ENCODE peak calls at places on chromosomes 3 and 15, in five cellular contexts. H is neural crest cell, K is adrenal gland, O is heart left ventricle, J is endothelial cell. T is an unnamed sample.

GRCh38 chr3:129121792-129122696 is at the start of gene RAB43:
- DNase-seq in H (peak; percentile 94), K (peak; percentile 93), O (peak; percentile 94), J (peak; percentile 98), T (peak; percentile 94)

GRCh38 chr3:184491011-184491576 is 70.5 kb upstream of the EPHB3 start:
- DNase-seq in H (no peak), K (no peak), O (no peak), J (no peak), T (no peak)

GRCh38 chr3:64184621-64185020 is 40.6 kb downstream of the PRICKLE2 start:
- DNase-seq in H (no peak), K (no peak), O (no peak), J (no peak), T (no peak)

GRCh38 chr3:43948013-43948412 is 257.3 kb downstream of the ABHD5 start:
- DNase-seq in H (no peak), K (no peak), O (no peak), J (no peak), T (no peak)

GRCh38 chr15:27692438-27692837 is 406.7 kb downstream of the OCA2 start:
- DNase-seq in H (no peak), K (no peak), O (no peak), J (no peak), T (no peak)

GRCh38 chr15:97902140-97902780 is 58.2 kb upstream of the ARRDC4 start:
- DNase-seq in H (no peak), K (no peak), O (no peak), J (no peak), T (no peak)

GRCh38 chr15:43881944-43882343 is 55.1 kb downstream of the WDR76 start:
- DNase-seq in H (no peak), K (no peak), O (no peak), J (peak; percentile 38), T (no peak)

GRCh38 chr3:185711255-185711870 is 113.5 kb downstream of the IGF2BP2 start:
- DNase-seq in H (no peak), K (no peak), O (no peak), J (no peak), T (no peak)

GRCh38 chr3:114380233-114380645 is 86.4 kb downstream of the TIGIT start:
- DNase-seq in H (peak; percentile 26), K (peak; percentile 46), O (peak; percentile 83), J (no peak), T (no peak)

GRCh38 chr3:149424921-149425320 is 47.5 kb upstream of the TM4SF1 start:
- DNase-seq in H (no peak), K (no peak), O (no peak), J (no peak), T (no peak)

GRCh38 chr3:107208100-107208499 is 169.1 kb upstream of the CCDC54 start:
- DNase-seq in H (no peak), K (peak; percentile 66), O (no peak), J (no peak), T (no peak)

GRCh38 chr15:78950906-78951840 is 6.3 kb upstream of the CTSH start:
- DNase-seq in H (no peak), K (peak; percentile 28), O (no peak), J (no peak), T (no peak)

GRCh38 chr3:16441306-16441898 is 72.1 kb downstream of the RFTN1 start:
- DNase-seq in H (no peak), K (no peak), O (no peak), J (no peak), T (no peak)

GRCh38 chr15:70956196-70956595 is 63.6 kb downstream of the LRRC49 start:
- DNase-seq in H (no peak), K (no peak), O (no peak), J (no peak), T (no peak)

GRCh38 chr3:156721687-156722086 is 47.3 kb downstream of the TIPARP start:
- DNase-seq in H (no peak), K (no peak), O (no peak), J (no peak), T (no peak)

GRCh38 chr15:70792171-70792573 is 28.8 kb upstream of the UACA start:
- DNase-seq in H (no peak), K (no peak), O (no peak), J (no peak), T (no peak)

DNA sequence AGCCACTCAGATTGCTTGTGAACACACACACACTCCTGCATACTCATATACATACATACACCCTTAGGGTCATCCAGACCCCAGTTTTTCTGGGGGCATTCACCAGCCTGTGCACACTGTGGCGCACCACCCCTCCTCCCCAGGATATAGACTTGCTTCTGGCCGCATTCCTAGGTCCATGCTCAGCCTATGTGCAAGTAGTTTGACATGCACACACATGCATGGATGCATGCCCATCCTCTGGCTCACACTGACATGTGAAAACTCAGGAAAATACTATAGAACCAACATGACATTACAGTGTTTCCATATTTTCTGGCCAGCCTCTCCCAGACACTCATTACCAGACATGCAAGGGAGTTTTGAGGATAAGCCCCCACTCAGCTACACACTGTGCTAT is 79.3 kb upstream of the POLG start:
- DNase-seq in H (no peak), K (no peak), O (no peak), J (no peak), T (no peak)
- TF ChIP-seq CTCF in H (no peak), K (no peak), O (no peak), J (no peak), T (no peak)

DNA sequence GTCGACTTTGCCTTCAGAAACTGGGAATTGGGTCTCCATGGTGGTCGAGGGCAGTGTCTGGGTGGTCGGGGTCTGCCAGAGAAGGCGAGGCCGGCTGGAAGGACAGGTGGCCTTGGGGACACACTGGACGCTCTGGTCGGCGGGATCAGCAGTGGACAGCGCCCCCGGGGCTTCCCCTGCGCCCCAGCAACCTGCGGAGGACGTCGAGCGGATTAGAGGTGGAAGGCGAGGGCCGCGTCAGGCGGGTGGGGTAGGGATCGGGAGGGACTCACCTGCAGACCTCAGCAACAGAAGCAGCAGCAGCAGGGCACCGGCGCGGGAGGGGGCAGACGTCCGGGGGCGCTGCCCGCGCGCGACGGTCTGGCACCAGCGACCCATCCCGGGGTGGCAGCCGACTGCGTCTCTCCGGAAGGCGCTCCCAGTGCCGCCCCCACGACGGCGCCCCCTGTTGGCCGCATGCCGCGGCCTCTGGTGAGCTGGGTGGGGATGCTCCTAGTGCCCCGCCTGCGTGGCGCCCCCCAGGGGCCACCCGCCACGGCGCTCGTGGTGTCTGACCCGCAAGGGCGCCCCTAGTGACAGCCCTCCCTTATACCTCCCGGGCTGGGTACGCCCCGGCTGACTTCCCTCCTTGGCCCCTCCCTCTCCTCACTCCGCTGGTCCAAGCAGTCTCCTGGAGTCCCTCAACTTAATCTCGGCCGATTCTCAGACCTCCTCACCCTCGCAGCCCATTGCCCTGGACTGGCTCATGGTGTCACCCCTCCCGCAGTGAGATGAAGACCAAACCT is at the start of gene PRSS50:
- DNase-seq in H (no peak), K (no peak), O (peak; percentile 64), J (no peak), T (no peak)
- TF ChIP-seq CTCF in H (peak; percentile 34), K (no peak), O (peak; percentile 16), J (peak; percentile 73), T (peak; percentile 38)

GRCh38 chr15:69410290-69410874 is 3.8 kb upstream of the KIF23 start:
- DNase-seq in H (no peak), K (no peak), O (no peak), J (no peak), T (no peak)
- TF ChIP-seq CTCF in H (no peak), K (no peak), O (no peak), J (no peak), T (no peak)

DNA sequence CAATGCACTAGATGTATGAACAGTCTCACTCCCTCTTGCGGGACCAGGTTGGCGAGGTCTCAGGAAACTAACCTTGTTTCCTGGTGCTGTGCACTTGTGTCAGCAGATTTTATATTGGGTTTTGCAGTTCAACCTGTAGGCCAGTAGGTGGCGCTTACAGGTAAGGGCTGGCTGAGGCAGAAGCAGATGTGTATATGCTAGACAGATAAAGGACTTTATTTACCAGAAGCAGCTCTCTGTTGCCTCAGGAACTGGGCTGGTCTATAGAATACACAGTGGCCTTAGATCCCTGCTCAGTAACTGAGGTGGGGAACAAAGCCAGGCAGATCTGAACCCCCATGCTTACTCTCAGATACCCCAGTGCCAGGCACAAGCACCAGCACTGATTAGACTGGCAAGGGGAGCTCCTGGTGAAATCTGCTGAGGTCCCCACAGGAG is 296.8 kb downstream of the DOCK3 start:
- DNase-seq in H (peak; percentile 40), K (peak; percentile 48), O (no peak), J (peak; percentile 36), T (no peak)
- TF ChIP-seq CTCF in H (peak; percentile 91), K (peak; percentile 48), O (peak; percentile 64), J (peak; percentile 80), T (peak; percentile 93)

DNA sequence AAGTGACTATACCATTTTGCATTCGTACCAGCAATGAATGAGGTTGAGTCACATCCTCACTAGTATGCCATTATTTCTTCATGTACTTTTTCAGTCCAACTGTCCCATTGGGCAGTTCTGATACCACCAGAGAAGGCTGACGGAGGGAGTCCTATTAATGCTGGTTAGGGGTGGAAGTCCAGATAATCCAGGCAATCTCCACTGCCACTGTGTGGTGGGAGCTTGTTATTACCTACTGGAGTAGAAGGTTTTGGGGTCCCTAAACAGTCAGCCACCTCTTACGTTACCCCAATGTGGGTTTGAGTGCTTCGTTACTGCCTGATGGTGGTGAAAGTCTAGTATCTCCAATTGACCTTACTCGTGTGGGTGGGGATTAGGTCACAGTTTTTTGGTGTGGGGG is 210.8 kb downstream of the DOCK3 start:
- DNase-seq in H (no peak), K (no peak), O (no peak), J (no peak), T (no peak)
- TF ChIP-seq CTCF in H (peak; percentile 49), K (no peak), O (no peak), J (no peak), T (peak; percentile 21)

GRCh38 chr15:68643216-68643830 is 64.5 kb downstream of the CORO2B start:
- DNase-seq in H (no peak), K (no peak), O (no peak), J (no peak), T (no peak)

GRCh38 chr15:68646156-68646555 is 67.4 kb downstream of the CORO2B start:
- DNase-seq in H (no peak), K (no peak), O (no peak), J (no peak), T (peak; percentile 64)

GRCh38 chr15:68644996-68645395 is 66.2 kb downstream of the CORO2B start:
- DNase-seq in H (no peak), K (no peak), O (no peak), J (no peak), T (no peak)

GRCh38 chr15:68642491-68642845 is 63.7 kb downstream of the CORO2B start:
- DNase-seq in H (no peak), K (no peak), O (no peak), J (no peak), T (no peak)

GRCh38 chr15:68644088-68644904 is 65.5 kb downstream of the CORO2B start:
- DNase-seq in H (no peak), K (no peak), O (no peak), J (no peak), T (no peak)
- TF ChIP-seq CTCF in H (no peak), K (no peak), O (no peak), J (no peak), T (no peak)

T was measured in glutamatergic neuron.